ENCODE peak calls at places on chromosomes 4 and X, in eight cellular contexts. Z is mucosa of descending colon, I is cardiac muscle cell, P is heart right ventricle, U is fibroblast of mammary gland, Y is heart left ventricle, H is tibial artery, Q is AG04450. S is an unnamed sample.

GRCh38 chr4:135319685-135320084 is 1118.1 kb upstream of the PABPC4L start:
- DNase-seq in H (no peak), U (no peak), Z (no peak), Y (no peak), I (no peak), Q (no peak), P (no peak), S (peak)

GRCh38 chr4:2412885-2413716 is 5.3 kb downstream of the ZFYVE28 start:
- DNase-seq in Q (peak), U (peak), Y (peak), P (peak), H (peak), I (peak), Z (peak), S (peak)

GRCh38 chr4:140256335-140256734 is 102.4 kb upstream of the MAML3 start:
- DNase-seq in H (no peak), Q (no peak), Z (no peak), U (peak), P (no peak), Y (peak), I (no peak), S (peak)

GRCh38 chrX:23334536-23334870 is at the start of gene PTCHD1:
- DNase-seq in Q (no peak), P (no peak), U (no peak), Z (no peak), Y (no peak), H (no peak), I (no peak), S (no peak)

GRCh38 chr4:110268352-110268751 is 69.9 kb upstream of the ELOVL6 start:
- DNase-seq in Q (no peak), Y (no peak), P (no peak), Z (no peak), H (no peak), I (no peak), U (no peak), S (no peak)

GRCh38 chrX:46374371-46374770 is 170.8 kb downstream of the ZNF674 start:
- DNase-seq in Z (no peak), Q (no peak), U (no peak), P (no peak), H (no peak), I (no peak), Y (no peak), S (peak)

GRCh38 chrX:43949669-43950068 is 23.5 kb downstream of the NDP start:
- DNase-seq in P (no peak), I (no peak), U (no peak), Y (peak), Z (peak), Q (no peak), H (no peak), S (peak)

GRCh38 chr4:6352031-6352763 is 82.5 kb downstream of the WFS1 start:
- DNase-seq in H (no peak), P (no peak), Q (no peak), Y (no peak), U (no peak), I (no peak), Z (no peak), S (no peak)

GRCh38 chr4:141275834-141276233 is 55.1 kb downstream of the ZNF330 start:
- DNase-seq in Z (no peak), I (peak), U (peak), Q (peak), Y (no peak), H (no peak), P (no peak), S (peak)

GRCh38 chrX:87370865-87371264 is 146.7 kb upstream of the KLHL4 start:
- DNase-seq in Z (no peak), H (no peak), U (no peak), P (no peak), Y (no peak), I (no peak), Q (no peak), S (no peak)

GRCh38 chrX:154775611-154776349 is 13.1 kb downstream of the DKC1 start:
- DNase-seq in Q (no peak), U (peak), Z (no peak), H (no peak), I (peak), Y (peak), P (peak), S (peak)

GRCh38 chr4:153684182-153685073 is at the start of gene TLR2:
- DNase-seq in H (peak), Z (peak), U (peak), I (peak), P (peak), Y (peak), Q (no peak), S (peak)

GRCh38 chr4:163344147-163345050 is 707 bp downstream of the NPY5R start:
- DNase-seq in H (peak), P (no peak), Q (no peak), Y (no peak), I (peak), U (no peak), Z (peak), S (no peak)

GRCh38 chrX:135009057-135009605 is 13.2 kb downstream of the RTL8B start:
- DNase-seq in Q (no peak), P (no peak), Y (no peak), I (no peak), Z (no peak), U (no peak), H (no peak), S (no peak)

GRCh38 chr4:4852591-4853362 is 6.7 kb upstream of the MSX1 start:
- DNase-seq in Y (no peak), U (peak), Z (no peak), P (no peak), Q (peak), I (peak), H (peak), S (peak)
- TF ChIP-seq CTCF in Y (no peak), U (peak), Z (no peak), P (no peak), Q (peak), I (peak), H (no peak), S (peak)

GRCh38 chrX:38081926-38082708 is 75.8 kb downstream of the SYTL5 start:
- DNase-seq in H (no peak), P (no peak), Z (peak), U (no peak), I (no peak), Q (no peak), Y (no peak), S (peak)
- H3K4me3 ChIP-seq in H (no peak), P (no peak), Z (no peak), U (no peak), I (no peak), Q (no peak), Y (no peak), S (no peak)

DNA sequence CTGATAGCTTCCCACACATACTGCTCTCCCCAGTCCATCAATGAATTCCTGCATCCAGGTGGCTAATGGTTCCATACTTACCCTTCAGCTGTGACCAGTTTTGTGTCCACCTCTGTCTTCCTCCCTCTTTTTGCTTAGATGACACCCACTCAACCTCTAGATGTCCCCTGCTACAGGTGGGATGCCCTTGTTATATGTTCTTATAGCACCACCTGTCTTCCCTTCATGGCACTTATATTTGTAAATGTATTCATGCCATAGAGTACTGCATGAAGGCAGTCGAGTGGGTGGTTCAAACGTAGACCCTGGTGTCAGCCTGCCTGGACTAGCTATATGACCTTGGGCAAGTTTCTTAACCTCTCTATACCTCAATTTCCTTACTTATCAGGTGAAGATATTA is 6.5 kb upstream of the USP46 start:
- DNase-seq in Y (no peak), I (no peak), Z (no peak), P (no peak), Q (no peak), H (no peak), U (no peak), S (peak)
- TF ChIP-seq CTCF in Y (peak), I (peak), Z (no peak), P (peak), Q (peak), H (peak), U (peak), S (peak)

DNA sequence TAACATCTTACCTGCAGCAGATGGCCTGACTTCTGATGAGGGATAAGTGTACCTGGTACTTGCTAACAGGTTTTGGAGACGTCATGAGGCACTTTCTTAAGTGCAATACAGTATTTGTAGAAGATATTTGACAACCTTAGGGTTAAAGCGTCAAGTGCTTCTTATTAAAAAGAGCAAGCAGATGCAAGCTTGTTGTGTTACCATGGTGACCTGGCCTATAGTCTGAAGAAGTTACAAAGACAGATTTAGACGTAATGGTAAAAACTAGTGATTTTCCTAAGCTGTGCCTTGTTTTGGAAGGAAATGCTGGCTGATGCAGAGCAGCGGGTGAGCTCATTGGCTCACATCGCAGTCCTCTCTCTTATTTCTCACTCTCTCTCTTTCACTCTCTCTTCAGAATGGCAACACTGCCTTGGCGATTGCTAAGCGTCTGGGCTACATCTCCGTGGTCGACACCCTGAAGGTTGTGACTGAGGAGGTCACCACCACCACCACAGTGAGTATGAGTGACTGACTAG is 243.6 kb downstream of the ANK2 start:
- DNase-seq in P (peak), Y (peak), U (peak), H (peak), Q (peak), I (peak), Z (no peak), S (no peak)
- H3K4me3 ChIP-seq in P (peak), Y (peak), U (no peak), H (peak), Q (peak), I (no peak), Z (no peak), S (no peak)

GRCh38 chrX:13598877-13599276 is 29.5 kb downstream of the EGFL6 start:
- DNase-seq in P (no peak), Q (no peak), H (no peak), Y (no peak), Z (no peak), I (peak), U (peak), S (peak)
- TF ChIP-seq CTCF in P (no peak), Q (peak), H (no peak), Y (no peak), Z (no peak), I (peak), U (peak), S (peak)